ENCODE peak calls at places on chromosomes 12 and 14, in seven cellular contexts. One of them, this sample, is unnamed.

GRCh38 chr12:107405436-107405835 is 280.2 kb upstream of the PWP1 start:
- DNase-seq in heart left ventricle: peak; percentile 18
- DNase-seq in choroid plexus epithelial cell: no peak
- DNase-seq in lower lobe of right lung: no peak
- DNase-seq in PC-9: no peak
- DNase-seq in fibroblast of pulmonary artery: no peak
- DNase-seq in adipocyte: no peak
- DNase-seq in this sample: no peak

GRCh38 chr14:95361373-95362179 is 41.9 kb upstream of the CLMN start:
- DNase-seq in heart left ventricle: peak; percentile 53
- DNase-seq in fibroblast of pulmonary artery: peak; percentile 38
- DNase-seq in PC-9: peak; percentile 2
- DNase-seq in adipocyte: no peak
- DNase-seq in choroid plexus epithelial cell: peak; percentile 41
- DNase-seq in lower lobe of right lung: peak; percentile 61
- DNase-seq in this sample: peak; percentile 20

GRCh38 chr12:58504539-58504938 is 415.8 kb downstream of the LRIG3 start:
- DNase-seq in adipocyte: no peak
- DNase-seq in fibroblast of pulmonary artery: no peak
- DNase-seq in lower lobe of right lung: no peak
- DNase-seq in heart left ventricle: no peak
- DNase-seq in PC-9: no peak
- DNase-seq in choroid plexus epithelial cell: no peak
- DNase-seq in this sample: no peak

GRCh38 chr12:76460807-76461206 is 98.8 kb downstream of the OSBPL8 start:
- DNase-seq in PC-9: no peak
- DNase-seq in lower lobe of right lung: no peak
- DNase-seq in heart left ventricle: no peak
- DNase-seq in choroid plexus epithelial cell: no peak
- DNase-seq in fibroblast of pulmonary artery: no peak
- DNase-seq in adipocyte: peak; percentile 27
- DNase-seq in this sample: no peak

GRCh38 chr12:64759035-64759894 is at the start of gene GNS:
- DNase-seq in PC-9: peak; percentile 97
- DNase-seq in heart left ventricle: peak; percentile 97
- DNase-seq in fibroblast of pulmonary artery: peak; percentile 95
- DNase-seq in adipocyte: peak; percentile 98
- DNase-seq in choroid plexus epithelial cell: peak; percentile 96
- DNase-seq in lower lobe of right lung: peak; percentile 96
- DNase-seq in this sample: peak; percentile 90

GRCh38 chr12:98638009-98638408 is 6.6 kb downstream of the IKBIP start:
- DNase-seq in choroid plexus epithelial cell: no peak
- DNase-seq in PC-9: no peak
- DNase-seq in lower lobe of right lung: no peak
- DNase-seq in fibroblast of pulmonary artery: no peak
- DNase-seq in adipocyte: no peak
- DNase-seq in heart left ventricle: no peak
- DNase-seq in this sample: no peak

GRCh38 chr12:99111600-99111999 is 466.5 kb downstream of the APAF1 start:
- DNase-seq in heart left ventricle: no peak
- DNase-seq in fibroblast of pulmonary artery: no peak
- DNase-seq in adipocyte: peak; percentile 3
- DNase-seq in PC-9: no peak
- DNase-seq in lower lobe of right lung: no peak
- DNase-seq in choroid plexus epithelial cell: no peak
- DNase-seq in this sample: no peak

GRCh38 chr12:124737040-124737419 is 126.6 kb downstream of the SCARB1 start:
- DNase-seq in adipocyte: no peak
- DNase-seq in heart left ventricle: no peak
- DNase-seq in choroid plexus epithelial cell: peak; percentile 43
- DNase-seq in lower lobe of right lung: no peak
- DNase-seq in PC-9: no peak
- DNase-seq in fibroblast of pulmonary artery: no peak
- DNase-seq in this sample: no peak

GRCh38 chr14:77059276-77059934 is 30.9 kb upstream of the IRF2BPL start:
- DNase-seq in heart left ventricle: no peak
- DNase-seq in adipocyte: peak; percentile 65
- DNase-seq in PC-9: peak; percentile 89
- DNase-seq in fibroblast of pulmonary artery: peak; percentile 89
- DNase-seq in lower lobe of right lung: no peak
- DNase-seq in choroid plexus epithelial cell: peak; percentile 91
- DNase-seq in this sample: peak; percentile 87

GRCh38 chr14:85344847-85345591 is 184.9 kb upstream of the FLRT2 start:
- DNase-seq in adipocyte: no peak
- DNase-seq in heart left ventricle: no peak
- DNase-seq in PC-9: no peak
- DNase-seq in fibroblast of pulmonary artery: no peak
- DNase-seq in lower lobe of right lung: no peak
- DNase-seq in choroid plexus epithelial cell: no peak
- DNase-seq in this sample: no peak

GRCh38 chr12:21323736-21324135 is 11.0 kb downstream of the SLCO1A2 start:
- DNase-seq in lower lobe of right lung: no peak
- DNase-seq in fibroblast of pulmonary artery: no peak
- DNase-seq in heart left ventricle: no peak
- DNase-seq in PC-9: no peak
- DNase-seq in adipocyte: no peak
- DNase-seq in choroid plexus epithelial cell: no peak
- DNase-seq in this sample: no peak

GRCh38 chr14:31951638-31951964 is 125.5 kb upstream of the ARHGAP5 start:
- DNase-seq in adipocyte: no peak
- DNase-seq in fibroblast of pulmonary artery: no peak
- DNase-seq in PC-9: no peak
- DNase-seq in choroid plexus epithelial cell: no peak
- DNase-seq in heart left ventricle: no peak
- DNase-seq in lower lobe of right lung: no peak
- DNase-seq in this sample: no peak

GRCh38 chr12:21456291-21456780 is 18.9 kb downstream of the PYROXD1 start:
- DNase-seq in adipocyte: peak; percentile 9
- DNase-seq in choroid plexus epithelial cell: no peak
- DNase-seq in lower lobe of right lung: no peak
- DNase-seq in heart left ventricle: no peak
- DNase-seq in PC-9: no peak
- DNase-seq in fibroblast of pulmonary artery: no peak
- DNase-seq in this sample: no peak

GRCh38 chr12:121003650-121004049 is 12.6 kb downstream of the C12orf43 start:
- DNase-seq in adipocyte: no peak
- DNase-seq in fibroblast of pulmonary artery: no peak
- DNase-seq in lower lobe of right lung: peak; percentile 31
- DNase-seq in heart left ventricle: no peak
- DNase-seq in choroid plexus epithelial cell: no peak
- DNase-seq in PC-9: no peak
- DNase-seq in this sample: no peak

GRCh38 chr12:64639466-64639865 is 29.2 kb downstream of the RASSF3 start:
- DNase-seq in heart left ventricle: no peak
- DNase-seq in adipocyte: no peak
- DNase-seq in lower lobe of right lung: no peak
- DNase-seq in choroid plexus epithelial cell: no peak
- DNase-seq in fibroblast of pulmonary artery: no peak
- DNase-seq in PC-9: peak; percentile 23
- DNase-seq in this sample: no peak

GRCh38 chr14:105486974-105487448 is 325 bp downstream of the CRIP1 start:
- DNase-seq in fibroblast of pulmonary artery: no peak
- DNase-seq in lower lobe of right lung: peak; percentile 81
- DNase-seq in choroid plexus epithelial cell: no peak
- DNase-seq in adipocyte: no peak
- DNase-seq in heart left ventricle: peak; percentile 89
- DNase-seq in PC-9: peak; percentile 42
- DNase-seq in this sample: no peak

GRCh38 chr14:28707814-28708213 is 58.8 kb upstream of the FOXG1 start:
- DNase-seq in heart left ventricle: no peak
- DNase-seq in adipocyte: peak; percentile 57
- DNase-seq in PC-9: no peak
- DNase-seq in fibroblast of pulmonary artery: peak; percentile 73
- DNase-seq in lower lobe of right lung: no peak
- DNase-seq in choroid plexus epithelial cell: peak; percentile 79
- DNase-seq in this sample: peak; percentile 51

GRCh38 chr14:101066826-101067508 is 163.4 kb upstream of the RTL1 start:
- DNase-seq in fibroblast of pulmonary artery: no peak
- DNase-seq in heart left ventricle: peak; percentile 12
- DNase-seq in adipocyte: no peak
- DNase-seq in lower lobe of right lung: peak; percentile 40
- DNase-seq in choroid plexus epithelial cell: no peak
- DNase-seq in PC-9: no peak
- DNase-seq in this sample: no peak

GRCh38 chr14:53409289-53409688 is 256.2 kb upstream of the DDHD1 start:
- DNase-seq in choroid plexus epithelial cell: no peak
- DNase-seq in lower lobe of right lung: no peak
- DNase-seq in PC-9: no peak
- DNase-seq in fibroblast of pulmonary artery: no peak
- DNase-seq in adipocyte: no peak
- DNase-seq in heart left ventricle: no peak
- DNase-seq in this sample: no peak

DNA sequence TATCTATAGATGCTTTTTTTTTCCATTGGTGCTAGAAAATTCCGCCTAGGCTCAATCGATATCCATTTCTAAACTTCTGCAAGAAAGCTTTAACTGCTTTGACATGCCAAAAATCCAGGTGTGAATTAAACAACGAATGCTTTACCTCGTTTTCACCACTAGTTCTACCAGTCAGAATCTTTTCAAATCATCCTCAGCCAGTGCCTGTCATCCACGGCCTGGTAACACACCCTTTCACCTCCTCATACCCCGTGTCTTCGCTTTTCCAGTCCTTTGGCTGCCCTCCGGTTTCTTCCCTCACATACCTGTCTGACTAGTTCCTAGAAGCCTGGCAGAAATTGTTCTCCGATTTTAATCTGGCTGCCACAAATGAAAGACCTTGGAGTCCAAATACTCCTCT is 1.4 kb upstream of the PHC1 start:
- DNase-seq in lower lobe of right lung: no peak
- DNase-seq in heart left ventricle: no peak
- DNase-seq in PC-9: peak; percentile 85
- DNase-seq in choroid plexus epithelial cell: no peak
- DNase-seq in fibroblast of pulmonary artery: no peak
- DNase-seq in adipocyte: peak; percentile 22
- DNase-seq in this sample: no peak
- H3K4me3 ChIP-seq in lower lobe of right lung: no peak overlapping the region
- H3K4me3 ChIP-seq in heart left ventricle: peak overlapping the region; percentile 85
- H3K4me3 ChIP-seq in PC-9: peak overlapping the region; percentile 79
- H3K4me3 ChIP-seq in choroid plexus epithelial cell: no peak overlapping the region
- H3K4me3 ChIP-seq in fibroblast of pulmonary artery: no peak overlapping the region
- H3K4me3 ChIP-seq in adipocyte: no peak overlapping the region
- H3K4me3 ChIP-seq in this sample: peak overlapping the region; percentile 15

GRCh38 chr12:89015419-89015818 is 336.9 kb downstream of the DUSP6 start:
- DNase-seq in fibroblast of pulmonary artery: no peak
- DNase-seq in lower lobe of right lung: no peak
- DNase-seq in PC-9: no peak
- DNase-seq in choroid plexus epithelial cell: no peak
- DNase-seq in heart left ventricle: no peak
- DNase-seq in adipocyte: no peak
- DNase-seq in this sample: no peak

GRCh38 chr12:89020121-89020480 is 332.2 kb downstream of the DUSP6 start:
- DNase-seq in fibroblast of pulmonary artery: no peak
- DNase-seq in choroid plexus epithelial cell: no peak
- DNase-seq in adipocyte: no peak
- DNase-seq in PC-9: no peak
- DNase-seq in lower lobe of right lung: no peak
- DNase-seq in heart left ventricle: no peak
- DNase-seq in this sample: no peak

GRCh38 chr12:89016970-89017778 is 335.1 kb downstream of the DUSP6 start:
- DNase-seq in fibroblast of pulmonary artery: peak; percentile 88
- DNase-seq in choroid plexus epithelial cell: peak; percentile 85
- DNase-seq in heart left ventricle: peak; percentile 19
- DNase-seq in PC-9: peak; percentile 31
- DNase-seq in lower lobe of right lung: no peak
- DNase-seq in adipocyte: peak; percentile 93
- DNase-seq in this sample: peak; percentile 85

GRCh38 chr12:89020689-89021088 is 331.6 kb downstream of the DUSP6 start:
- DNase-seq in lower lobe of right lung: no peak
- DNase-seq in adipocyte: no peak
- DNase-seq in fibroblast of pulmonary artery: no peak
- DNase-seq in PC-9: no peak
- DNase-seq in choroid plexus epithelial cell: no peak
- DNase-seq in heart left ventricle: no peak
- DNase-seq in this sample: no peak

DNA sequence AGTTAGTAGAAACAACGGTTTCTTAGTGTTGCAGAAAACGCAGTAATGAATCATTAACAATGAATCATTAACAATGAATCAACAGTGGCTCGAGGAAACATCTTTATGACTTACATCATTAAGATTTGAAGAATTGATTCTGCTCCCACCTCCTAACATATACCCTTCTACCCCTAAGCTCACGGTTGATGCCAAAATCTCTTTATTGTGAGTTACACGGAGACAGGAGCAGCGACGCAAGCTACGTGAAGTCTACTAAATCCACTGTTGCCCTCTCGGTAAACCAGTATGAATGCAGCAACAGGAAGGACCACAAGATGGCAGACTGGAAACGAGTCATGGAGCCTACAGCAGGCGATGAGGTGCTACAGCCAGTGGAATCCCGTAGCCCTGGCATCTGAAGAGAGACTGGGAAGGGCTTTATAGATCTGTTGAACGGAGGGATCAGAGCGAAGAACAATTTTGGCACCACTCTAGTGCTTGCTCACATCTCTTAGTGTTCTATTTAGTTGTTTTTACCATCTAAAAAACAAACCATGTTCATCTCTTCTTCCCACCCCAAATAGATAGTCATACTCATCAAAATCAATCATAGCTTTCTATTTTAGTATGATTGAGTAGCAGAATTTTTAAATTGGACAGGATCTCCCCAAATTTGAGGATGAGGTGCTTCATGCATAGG is 332.7 kb downstream of the DUSP6 start:
- DNase-seq in lower lobe of right lung: peak; percentile 59
- DNase-seq in adipocyte: peak; percentile 93
- DNase-seq in PC-9: peak; percentile 71
- DNase-seq in choroid plexus epithelial cell: peak; percentile 93
- DNase-seq in fibroblast of pulmonary artery: peak; percentile 93
- DNase-seq in heart left ventricle: peak; percentile 77
- DNase-seq in this sample: peak; percentile 90
- H3K4me3 ChIP-seq in lower lobe of right lung: peak overlapping the region; percentile 32
- H3K4me3 ChIP-seq in adipocyte: peak overlapping the region; percentile 76
- H3K4me3 ChIP-seq in PC-9: peak overlapping the region; percentile 51
- H3K4me3 ChIP-seq in choroid plexus epithelial cell: peak overlapping the region; percentile 49
- H3K4me3 ChIP-seq in fibroblast of pulmonary artery: peak overlapping the region; percentile 34
- H3K4me3 ChIP-seq in heart left ventricle: peak overlapping the region; percentile 48
- H3K4me3 ChIP-seq in this sample: peak overlapping the region; percentile 57

GRCh38 chr12:68092976-68093375 is 66.6 kb downstream of the IFNG start:
- DNase-seq in adipocyte: no peak
- DNase-seq in fibroblast of pulmonary artery: no peak
- DNase-seq in choroid plexus epithelial cell: no peak
- DNase-seq in lower lobe of right lung: no peak
- DNase-seq in heart left ventricle: no peak
- DNase-seq in PC-9: no peak
- DNase-seq in this sample: no peak
- H3K4me3 ChIP-seq in adipocyte: no peak overlapping the region
- H3K4me3 ChIP-seq in fibroblast of pulmonary artery: no peak overlapping the region
- H3K4me3 ChIP-seq in choroid plexus epithelial cell: no peak overlapping the region
- H3K4me3 ChIP-seq in lower lobe of right lung: no peak overlapping the region
- H3K4me3 ChIP-seq in heart left ventricle: no peak overlapping the region
- H3K4me3 ChIP-seq in PC-9: no peak overlapping the region
- H3K4me3 ChIP-seq in this sample: no peak overlapping the region

DNA sequence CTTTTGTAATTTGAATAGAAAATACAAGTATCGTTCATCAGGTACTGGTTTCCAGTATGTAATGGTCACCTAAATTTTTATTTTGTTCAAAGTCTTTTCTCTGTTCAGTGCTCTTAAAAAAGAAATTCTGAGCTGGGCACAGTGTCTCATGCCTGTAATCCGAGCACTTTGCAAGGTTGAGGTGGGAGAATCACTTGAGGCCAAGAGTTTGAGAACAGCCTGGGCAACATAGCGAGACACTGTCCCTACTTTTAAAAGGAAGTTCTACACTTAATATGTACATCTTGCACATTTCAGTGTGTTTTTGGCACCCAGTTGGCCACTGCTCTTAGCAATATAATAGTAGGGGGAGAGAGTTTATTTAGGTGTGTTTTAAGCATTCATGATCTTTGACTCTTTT is 27.9 kb downstream of the PCNX1 start:
- DNase-seq in lower lobe of right lung: no peak
- DNase-seq in fibroblast of pulmonary artery: no peak
- DNase-seq in PC-9: no peak
- DNase-seq in heart left ventricle: no peak
- DNase-seq in adipocyte: no peak
- DNase-seq in choroid plexus epithelial cell: no peak
- DNase-seq in this sample: no peak
- H3K4me3 ChIP-seq in lower lobe of right lung: no peak overlapping the region
- H3K4me3 ChIP-seq in fibroblast of pulmonary artery: no peak overlapping the region
- H3K4me3 ChIP-seq in PC-9: no peak overlapping the region
- H3K4me3 ChIP-seq in heart left ventricle: no peak overlapping the region
- H3K4me3 ChIP-seq in adipocyte: peak overlapping the region; percentile 65
- H3K4me3 ChIP-seq in choroid plexus epithelial cell: no peak overlapping the region
- H3K4me3 ChIP-seq in this sample: no peak overlapping the region

This sample was measured in fibroblast of the aortic adventitia.